ENCODE peak calls at places on chromosome 17, in eight cellular contexts. B is K562, G is transverse colon, W is stomach, E is GM12891, V is prostate gland, H is breast epithelium, D is esophagus muscularis mucosa. U is an unnamed sample.
A peak's percentile ranks its signal among the peaks of the same experiment; 100 is the strongest.

GRCh38 chr17:73803867-73804539 is 159.8 kb upstream of the SDK2 start:
- DNase-seq in B (no peak), G (peak; percentile 38), W (no peak), E (no peak), V (no peak), H (no peak), D (no peak), U (no peak)

GRCh38 chr17:33090806-33091205 is 99.2 kb downstream of the SPACA3 start:
- DNase-seq in B (no peak), G (no peak), W (no peak), E (no peak), V (no peak), H (no peak), D (no peak), U (no peak)

GRCh38 chr17:35614835-35615234 is 27.7 kb downstream of the AP2B1 start:
- DNase-seq in B (no peak), G (no peak), W (no peak), E (no peak), V (no peak), H (no peak), D (no peak), U (no peak)

GRCh38 chr17:28511858-28512461 is 5.8 kb downstream of the FOXN1 start:
- DNase-seq in B (peak; percentile 47), G (no peak), W (no peak), E (no peak), V (no peak), H (no peak), D (no peak), U (no peak)

GRCh38 chr17:61411944-61412859 is 12.6 kb downstream of the TBX2 start:
- DNase-seq in B (peak; percentile 81), G (peak; percentile 83), W (peak; percentile 82), E (peak; percentile 91), V (peak; percentile 65), H (peak; percentile 57), D (no peak), U (peak; percentile 96)

GRCh38 chr17:61490540-61490975 is 38.3 kb downstream of the TBX4 start:
- DNase-seq in B (no peak), G (no peak), W (peak; percentile 8), E (no peak), V (no peak), H (no peak), D (no peak), U (no peak)

GRCh38 chr17:80217703-80218362 is 2.3 kb downstream of the SGSH start:
- DNase-seq in B (no peak), G (no peak), W (no peak), E (no peak), V (no peak), H (no peak), D (no peak), U (no peak)

GRCh38 chr17:16493470-16494048 is 1.6 kb upstream of the LRRC75A start:
- DNase-seq in B (no peak), G (no peak), W (no peak), E (no peak), V (no peak), H (no peak), D (no peak), U (no peak)

GRCh38 chr17:8940866-8941471 is 24.5 kb downstream of the PIK3R5 start:
- DNase-seq in B (no peak), G (no peak), W (no peak), E (no peak), V (no peak), H (no peak), D (no peak), U (no peak)

GRCh38 chr17:32777436-32777835 is 99.5 kb downstream of the MYO1D start:
- DNase-seq in B (no peak), G (no peak), W (no peak), E (no peak), V (no peak), H (no peak), D (no peak), U (no peak)

GRCh38 chr17:60471451-60471850 is 49.2 kb downstream of the CHCT1 start:
- DNase-seq in B (no peak), G (no peak), W (no peak), E (no peak), V (no peak), H (no peak), D (no peak), U (no peak)

GRCh38 chr17:41763327-41763726 is 23.2 kb downstream of the JUP start:
- DNase-seq in B (no peak), G (no peak), W (no peak), E (no peak), V (no peak), H (no peak), D (no peak), U (no peak)
- TF ChIP-seq POLR2AphosphoS5 in B (no peak), G (no peak), W (no peak), E (no peak), V (no peak), H (no peak), D (no peak), U (no peak)

DNA sequence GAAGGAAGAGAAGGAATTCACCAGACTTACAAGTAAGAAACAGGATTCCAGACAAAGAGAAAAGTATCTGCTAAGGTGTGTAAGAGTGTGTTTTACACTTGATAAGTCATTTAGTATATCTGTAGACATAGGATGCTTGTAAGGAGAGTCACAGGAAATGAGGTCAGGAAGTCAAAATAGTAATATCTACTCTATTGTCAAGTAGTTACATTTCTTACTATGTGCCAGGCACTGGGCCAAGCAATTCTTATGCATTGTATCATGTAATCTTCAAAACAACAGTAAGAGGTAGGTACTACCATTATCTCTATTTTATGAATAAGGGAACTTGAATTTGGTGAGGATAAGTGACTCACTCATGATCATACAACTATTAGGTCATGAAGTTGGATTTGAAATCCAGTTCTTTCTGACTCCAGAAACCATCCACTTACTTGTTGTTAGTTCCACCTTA is 129.1 kb downstream of the SNX11 start:
- DNase-seq in B (no peak), G (no peak), W (no peak), E (no peak), V (no peak), H (no peak), D (no peak), U (no peak)
- TF ChIP-seq POLR2A in B (no peak), G (no peak), W (no peak), E (no peak), V (no peak), H (no peak), D (no peak), U (no peak)

GRCh38 chr17:75393523-75394331 is 11.8 kb downstream of the GRB2 start:
- DNase-seq in B (peak; percentile 98), G (peak; percentile 99), W (peak; percentile 98), E (peak; percentile 81), V (peak; percentile 98), H (peak; percentile 92), D (peak; percentile 98), U (peak; percentile 99)
- TF ChIP-seq POLR2AphosphoS5 in B (peak; percentile 44), G (peak; percentile 63), W (peak; percentile 81), E (peak; percentile 46), V (peak; percentile 82), H (peak; percentile 55), D (peak; percentile 88), U (peak; percentile 78)

GRCh38 chr17:42310281-42311156 is 22.2 kb downstream of the STAT5A start:
- DNase-seq in B (no peak), G (no peak), W (no peak), E (no peak), V (no peak), H (no peak), D (no peak), U (no peak)

GRCh38 chr17:42313389-42313772 is 25.1 kb downstream of the STAT5A start:
- DNase-seq in B (no peak), G (no peak), W (no peak), E (no peak), V (no peak), H (no peak), D (no peak), U (no peak)

GRCh38 chr17:42312035-42312284 is 23.7 kb downstream of the STAT5A start:
- DNase-seq in B (no peak), G (no peak), W (no peak), E (no peak), V (no peak), H (no peak), D (no peak), U (no peak)

GRCh38 chr17:42312285-42313130 is 24.2 kb downstream of the STAT5A start:
- DNase-seq in B (peak; percentile 92), G (peak; percentile 83), W (peak; percentile 80), E (peak; percentile 73), V (peak; percentile 78), H (peak; percentile 86), D (no peak), U (peak; percentile 93)

GRCh38 chr17:42311240-42312034 is 23.1 kb downstream of the STAT5A start:
- DNase-seq in B (peak; percentile 84), G (peak; percentile 78), W (peak; percentile 57), E (no peak), V (peak; percentile 65), H (peak; percentile 89), D (no peak), U (peak; percentile 78)
- TF ChIP-seq POLR2A in B (peak; percentile 79), G (no peak), W (no peak), E (peak; percentile 20), V (no peak), H (no peak), D (no peak), U (peak; percentile 4)

DNA sequence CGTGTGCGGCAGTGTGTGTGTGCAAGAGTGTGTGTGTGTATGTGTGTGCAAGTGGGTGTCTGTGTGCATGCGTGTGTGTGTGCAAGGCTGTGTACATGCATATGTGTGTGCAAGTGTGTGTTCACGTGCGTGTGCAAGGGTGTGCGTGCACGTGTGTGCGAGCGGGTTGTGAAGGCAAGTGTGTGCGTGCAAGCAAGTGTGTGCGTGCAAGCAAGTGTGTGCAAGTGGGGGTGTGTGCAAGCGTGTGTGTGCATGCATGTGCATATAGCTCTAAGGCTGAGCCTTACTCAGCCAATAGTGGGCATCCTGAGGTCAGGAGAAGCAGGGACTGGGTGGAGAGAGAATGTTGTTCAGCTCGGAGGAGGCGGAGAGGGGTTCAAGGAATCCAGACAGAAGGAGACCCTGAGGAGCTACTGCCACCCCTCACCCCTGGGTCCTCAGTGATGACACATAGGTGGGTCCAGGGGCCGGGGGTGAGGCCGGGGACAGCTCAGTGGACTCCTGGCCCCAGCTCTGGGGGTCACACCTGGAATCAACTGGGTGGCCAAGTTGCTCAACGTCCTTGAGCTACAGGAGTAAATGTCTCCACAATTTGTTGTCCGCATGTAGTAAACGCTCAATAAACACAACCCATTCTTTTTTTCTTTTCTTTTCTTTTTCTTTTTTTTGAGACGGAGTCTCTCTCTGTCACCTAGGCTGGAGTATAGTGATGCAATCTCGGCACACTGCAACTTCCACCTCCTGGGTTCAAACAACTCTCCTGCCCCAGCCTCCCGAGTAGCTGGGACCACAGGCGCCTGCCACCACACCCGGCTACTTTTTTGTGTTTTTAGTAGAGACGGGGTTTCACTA is 1.8 kb downstream of the PRR29 start:
- DNase-seq in B (peak; percentile 8), G (no peak), W (no peak), E (no peak), V (no peak), H (no peak), D (no peak), U (no peak)
- TF ChIP-seq POLR2AphosphoS5 in B (no peak), G (no peak), W (no peak), E (no peak), V (no peak), H (no peak), D (no peak), U (no peak)

GRCh38 chr17:21551081-21551881 is 141.0 kb upstream of the KCNJ18 start:
- DNase-seq in B (peak; percentile 93), G (peak; percentile 84), W (peak; percentile 85), E (peak; percentile 55), V (peak; percentile 73), H (peak; percentile 54), D (peak; percentile 93), U (peak; percentile 81)
- TF ChIP-seq POLR2A in B (peak; percentile 45), G (peak; percentile 54), W (no peak), E (no peak), V (peak; percentile 19), H (peak; percentile 33), D (peak; percentile 23), U (no peak)

U was measured in upper lobe of left lung.